ENCODE peak calls at places on chromosomes 1 and 21, in five cellular contexts. E is fibroblast of lung; N is uterus; J is neuronal stem cell; S is effector memory CD4-positive, alpha-beta T cell. H is an unnamed sample. For H3K4me1, the result is how much of the 10 kb centered on the place peaks cover.

GRCh38 chr1:53342735-53343470 is 15.0 kb upstream of the LRP8 start:
- DNase-seq in E (no peak), N (no peak), J (no peak), S (no peak), H (no peak)

GRCh38 chr1:113055570-113055969 is 17.4 kb upstream of the LRIG2 start:
- DNase-seq in E (no peak), N (no peak), J (no peak), S (no peak), H (no peak)

GRCh38 chr1:179080866-179081695 is 789 bp upstream of the TOR3A start:
- DNase-seq in E (no peak), N (no peak), J (no peak), S (no peak), H (peak)

GRCh38 chr1:203871114-203871875 is 9.9 kb downstream of the SNRPE start:
- DNase-seq in E (peak), N (peak), J (peak), S (no peak), H (peak)

GRCh38 chr1:40808444-40808843 is 24.9 kb downstream of the KCNQ4 start:
- DNase-seq in E (no peak), N (no peak), J (no peak), S (no peak), H (no peak)

GRCh38 chr21:15204887-15205286 is 140.1 kb upstream of the NRIP1 start:
- DNase-seq in E (no peak), N (no peak), J (no peak), S (no peak), H (no peak)

GRCh38 chr1:248155927-248156326 is 11.0 kb downstream of the OR2M5 start:
- DNase-seq in E (no peak), N (no peak), J (no peak), S (no peak), H (no peak)

GRCh38 chr1:197197430-197197997 is 51.0 kb upstream of the ASPM start:
- DNase-seq in E (no peak), N (no peak), J (no peak), S (no peak), H (no peak)

GRCh38 chr21:42193721-42194120 is 25.2 kb upstream of the ABCG1 start:
- DNase-seq in E (no peak), N (no peak), J (no peak), S (no peak), H (no peak)

GRCh38 chr1:242440757-242441156 is 83.7 kb downstream of the PLD5 start:
- DNase-seq in E (no peak), N (no peak), J (no peak), S (no peak), H (no peak)

GRCh38 chr1:50419192-50419906 is 3.9 kb downstream of the DMRTA2 start:
- DNase-seq in E (no peak), N (no peak), J (peak), S (no peak), H (no peak)

GRCh38 chr21:42281196-42281680 is 34.0 kb downstream of the TFF3 start:
- DNase-seq in E (no peak), N (no peak), J (no peak), S (no peak), H (no peak)

GRCh38 chr1:202012544-202013478 is 2.4 kb downstream of the ELF3 start:
- DNase-seq in E (no peak), N (no peak), J (no peak), S (no peak), H (no peak)
- H3K4me3 ChIP-seq in E (no peak), N (no peak), J (no peak), S (no peak), H (no peak)

GRCh38 chr1:205517763-205518162 is 13.3 kb downstream of the CDK18 start:
- DNase-seq in E (no peak), N (no peak), J (no peak), S (no peak), H (no peak)

GRCh38 chr1:205518616-205519540 is 14.4 kb downstream of the CDK18 start:
- DNase-seq in E (no peak), N (no peak), J (no peak), S (no peak), H (no peak)

GRCh38 chr1:205515781-205516253 is 11.3 kb downstream of the CDK18 start:
- DNase-seq in E (no peak), N (peak), J (no peak), S (no peak), H (no peak)

GRCh38 chr1:205516362-205516761 is 11.9 kb downstream of the CDK18 start:
- DNase-seq in E (no peak), N (no peak), J (no peak), S (no peak), H (no peak)

GRCh38 chr1:205517288-205517687 is 12.8 kb downstream of the CDK18 start:
- DNase-seq in E (no peak), N (no peak), J (no peak), S (no peak), H (no peak)
- H3K4me1 ChIP-seq in E (under half), N (under half), J (under half), S (under half), H (under half)

GRCh38 chr1:170537798-170538503 is 6.0 kb downstream of the GORAB start:
- DNase-seq in E (peak), N (no peak), J (no peak), S (no peak), H (no peak)
- H3K4me3 ChIP-seq in E (no peak), N (no peak), J (no peak), S (no peak), H (no peak)

DNA sequence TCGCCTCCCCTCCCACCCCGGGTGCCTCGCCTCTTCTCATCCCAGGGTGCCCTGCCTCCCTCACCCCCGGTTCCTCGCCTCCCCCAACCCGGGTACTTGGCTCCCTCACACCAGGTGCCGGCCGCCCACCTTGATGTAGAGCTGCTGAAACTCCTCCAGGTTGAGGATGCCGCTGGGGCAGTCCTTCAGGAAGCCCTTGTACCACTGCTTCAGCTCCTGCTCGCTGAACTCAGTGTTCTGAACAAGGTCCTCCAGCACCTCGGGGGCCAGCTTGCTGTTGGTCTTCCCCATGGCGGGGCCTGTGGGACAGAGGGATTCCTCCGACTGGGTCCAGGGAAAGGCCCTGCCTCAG is 6.9 kb downstream of the HPCAL4 start:
- DNase-seq in E (no peak), N (no peak), J (no peak), S (no peak), H (no peak)
- H3K4me1 ChIP-seq in E (under half), N (under half), J (under half), S (under half), H (under half)

DNA sequence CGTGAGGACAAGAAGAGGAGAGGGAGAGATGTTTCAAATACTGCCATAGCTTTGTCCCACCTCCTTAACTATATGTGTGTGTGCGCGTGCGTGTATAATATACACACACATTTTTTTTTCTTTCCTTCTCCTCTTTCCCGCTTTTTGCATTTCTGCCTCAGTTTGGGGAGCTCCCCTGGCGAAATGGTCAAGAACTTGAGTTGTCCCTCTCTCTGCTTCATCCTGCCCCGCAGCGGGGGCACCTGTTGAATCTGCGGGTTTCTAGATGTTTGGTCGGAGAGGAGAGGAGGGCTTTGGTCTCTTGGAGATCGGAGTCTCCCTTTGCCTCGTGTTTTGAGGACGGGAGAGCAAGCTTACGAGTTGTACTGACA is 501 bp downstream of the SCCPDH start:
- DNase-seq in E (peak), N (peak), J (no peak), S (no peak), H (no peak)
- H3K4me3 ChIP-seq in E (peak), N (peak), J (peak), S (peak), H (peak)

GRCh38 chr1:156103521-156103947 is 11.0 kb upstream of the LMNA start:
- DNase-seq in E (peak), N (peak), J (no peak), S (no peak), H (no peak)

GRCh38 chr1:156101880-156102279 is 12.6 kb upstream of the LMNA start:
- DNase-seq in E (no peak), N (no peak), J (no peak), S (no peak), H (no peak)

GRCh38 chr1:156104861-156105546 is 9.5 kb upstream of the LMNA start:
- DNase-seq in E (peak), N (peak), J (no peak), S (no peak), H (no peak)

GRCh38 chr1:156104065-156104810 is 10.3 kb upstream of the LMNA start:
- DNase-seq in E (peak), N (peak), J (no peak), S (peak), H (peak)

DNA sequence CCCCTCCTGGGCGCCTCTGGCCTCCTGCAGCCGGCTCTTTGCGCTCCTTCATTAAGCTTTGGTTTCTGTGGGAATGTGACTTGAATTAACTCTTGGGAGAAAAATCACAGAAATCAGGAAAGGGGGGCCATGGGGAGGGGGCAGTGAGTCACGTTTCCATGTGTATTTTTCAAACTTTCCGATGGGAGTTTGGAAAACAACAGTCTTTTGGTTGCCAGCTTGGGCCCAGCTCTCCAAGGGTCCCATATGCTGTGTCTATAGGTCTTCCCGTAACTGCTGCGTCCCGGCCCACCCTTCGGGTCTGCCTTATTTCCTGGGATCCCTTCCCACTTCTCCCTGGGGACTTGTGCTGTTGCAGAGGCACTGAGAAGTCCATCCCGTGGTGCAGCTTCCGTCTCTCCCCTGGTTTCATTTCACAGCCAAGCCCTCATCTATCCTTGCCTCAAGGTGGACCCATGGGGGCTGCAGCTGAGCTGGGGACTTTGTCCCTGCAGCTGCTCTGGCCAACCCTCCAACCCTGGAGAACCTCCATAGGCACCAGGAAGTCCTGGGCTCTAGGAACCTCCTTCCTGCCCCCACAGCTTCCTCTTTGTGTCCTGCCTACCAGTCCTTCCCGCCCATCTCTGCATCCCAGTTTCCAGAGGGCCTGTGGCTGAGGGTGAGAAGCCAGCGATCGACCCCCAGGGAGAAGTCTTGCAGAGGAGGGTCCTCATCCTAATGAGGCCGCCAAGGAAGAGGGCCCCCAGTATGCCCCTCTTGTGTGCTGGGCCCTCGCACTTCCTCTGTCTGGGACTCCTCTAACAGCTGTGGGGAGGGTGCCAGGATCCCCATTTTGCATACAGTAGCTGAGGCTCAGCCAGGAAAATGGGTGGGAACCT is 11.6 kb upstream of the LMNA start:
- DNase-seq in E (peak), N (no peak), J (no peak), S (no peak), H (no peak)
- H3K4me1 ChIP-seq in E (under half), N (under half), J (under half), S (under half), H (under half)